ENCODE peak calls at places on chromosome 12, in six cellular contexts. T, P, V, G, Z and M are unnamed samples.

GRCh38 chr12:32052300-32052691 is 54.4 kb upstream of the BICD1 start:
- DNase-seq in Z (no peak), T (no peak), V (no peak), P (no peak), G (no peak), M (no peak)

GRCh38 chr12:76018111-76018510 is 13.5 kb downstream of the PHLDA1 start:
- DNase-seq in V (no peak), Z (peak; percentile 88), G (no peak), T (no peak), P (no peak), M (no peak)

GRCh38 chr12:57089259-57090245 is 638 bp downstream of the NAB2 start:
- DNase-seq in Z (peak; percentile 63), V (peak; percentile 73), P (peak; percentile 87), G (peak; percentile 70), T (peak; percentile 87), M (peak; percentile 93)

GRCh38 chr12:106135781-106136180 is 3.0 kb downstream of the NUAK1 start:
- DNase-seq in G (no peak), T (no peak), P (no peak), Z (peak; percentile 76), V (no peak), M (no peak)

GRCh38 chr12:46858368-46858767 is 32.6 kb upstream of the SLC38A4 start:
- DNase-seq in G (no peak), P (no peak), Z (no peak), T (no peak), V (no peak), M (no peak)

GRCh38 chr12:78490841-78491240 is 373.7 kb upstream of the SYT1 start:
- DNase-seq in V (no peak), P (no peak), G (no peak), T (no peak), Z (peak; percentile 12), M (no peak)

GRCh38 chr12:29614926-29615325 is 117.4 kb upstream of the OVCH1 start:
- DNase-seq in P (no peak), G (no peak), T (no peak), V (no peak), Z (no peak), M (no peak)

GRCh38 chr12:129028824-129029223 is 175.5 kb downstream of the GLT1D1 start:
- DNase-seq in P (no peak), V (no peak), Z (no peak), T (no peak), G (no peak), M (no peak)

GRCh38 chr12:43675048-43675904 is 83.3 kb downstream of the PUS7L start:
- DNase-seq in G (peak; percentile 30), T (no peak), V (no peak), Z (no peak), P (no peak), M (no peak)

GRCh38 chr12:104280111-104280510 is 23.4 kb upstream of the EID3 start:
- DNase-seq in T (no peak), P (no peak), Z (no peak), G (no peak), V (no peak), M (no peak)

GRCh38 chr12:51082561-51083139 is 746 bp downstream of the CSRNP2 start:
- DNase-seq in T (no peak), V (peak; percentile 29), Z (peak; percentile 47), P (peak; percentile 74), G (no peak), M (no peak)

GRCh38 chr12:124888203-124888602 is 24.5 kb upstream of the SCARB1 start:
- DNase-seq in Z (no peak), G (no peak), V (no peak), T (no peak), P (no peak), M (no peak)

GRCh38 chr12:8697120-8697475 is 693 bp upstream of the RIMKLB start:
- DNase-seq in T (no peak), V (no peak), G (no peak), P (no peak), Z (peak; percentile 62), M (no peak)

GRCh38 chr12:67052981-67053380 is 216.2 kb upstream of the CAND1 start:
- DNase-seq in G (no peak), P (no peak), T (no peak), V (no peak), Z (no peak), M (no peak)

GRCh38 chr12:51118706-51119105 is 35.3 kb upstream of the CSRNP2 start:
- DNase-seq in V (no peak), P (no peak), G (no peak), T (no peak), Z (peak; percentile 13), M (no peak)

DNA sequence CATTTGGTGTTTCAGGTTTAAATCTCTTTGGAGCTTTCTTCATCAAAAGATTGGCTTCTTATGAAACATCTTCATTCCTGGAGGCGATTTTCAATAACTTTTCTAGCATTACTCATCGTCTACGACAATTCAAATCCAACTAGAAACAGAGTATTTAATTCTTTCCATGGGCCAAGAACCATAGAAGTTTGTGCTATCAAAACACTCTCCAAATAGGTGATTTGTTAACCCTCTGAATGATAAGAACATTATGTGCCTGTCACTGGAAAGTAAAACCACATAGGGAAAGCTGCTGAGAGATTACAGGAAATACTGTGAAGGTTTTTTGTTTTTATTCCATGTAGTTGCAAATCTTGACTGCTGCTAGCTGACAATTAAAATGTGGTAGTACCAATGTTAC is 6.9 kb upstream of the DCN start:
- DNase-seq in T (no peak), P (no peak), Z (peak; percentile 82), V (no peak), G (no peak), M (no peak)
- H3K4me3 ChIP-seq in T (no peak overlapping the region), P (no peak overlapping the region), Z (no peak overlapping the region), V (no peak overlapping the region), G (no peak overlapping the region), M (no peak overlapping the region)

GRCh38 chr12:21672151-21672550 is 14.5 kb upstream of the LDHB start:
- DNase-seq in Z (no peak), P (no peak), G (no peak), T (no peak), V (no peak), M (no peak)

GRCh38 chr12:21665816-21666215 is 8.2 kb upstream of the LDHB start:
- DNase-seq in Z (no peak), V (no peak), T (no peak), G (no peak), P (no peak), M (no peak)

GRCh38 chr12:21662122-21662792 is 4.6 kb upstream of the LDHB start:
- DNase-seq in P (no peak), V (no peak), Z (no peak), G (no peak), T (no peak), M (no peak)

DNA sequence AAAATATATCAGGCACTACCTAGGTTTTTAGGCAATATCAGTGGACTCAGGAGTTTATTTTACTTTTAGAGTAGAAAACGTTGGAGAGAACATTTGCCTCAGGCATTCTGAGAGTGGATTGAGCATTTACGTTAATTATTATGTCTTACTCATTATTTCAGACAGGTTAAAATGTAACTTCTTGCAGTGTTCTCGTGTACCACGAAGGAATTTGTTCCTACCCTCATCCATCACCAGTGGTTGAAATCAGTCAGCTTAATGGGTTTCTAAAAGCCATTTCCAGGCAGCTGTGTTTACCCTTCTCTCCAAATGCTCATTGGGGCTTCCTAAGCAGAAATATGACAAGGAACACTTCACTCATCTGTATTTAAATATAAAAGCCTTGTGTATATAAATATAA is 9.1 kb upstream of the LDHB start:
- DNase-seq in P (no peak), V (no peak), Z (no peak), T (no peak), G (no peak), M (no peak)
- H3K4me3 ChIP-seq in P (no peak overlapping the region), V (no peak overlapping the region), Z (no peak overlapping the region), T (no peak overlapping the region), G (no peak overlapping the region), M (no peak overlapping the region)

GRCh38 chr12:54385251-54385914 is 850 bp upstream of the ZNF385A start:
- DNase-seq in Z (no peak), T (no peak), G (no peak), P (no peak), V (no peak), M (no peak)

GRCh38 chr12:54386781-54387467 is 2.4 kb upstream of the ZNF385A start:
- DNase-seq in G (no peak), T (no peak), Z (no peak), V (no peak), P (no peak), M (no peak)

GRCh38 chr12:54381136-54381535 is 3.4 kb downstream of the ZNF385A start:
- DNase-seq in T (no peak), V (no peak), P (no peak), G (no peak), Z (no peak), M (no peak)

GRCh38 chr12:54383041-54383609 is 1.4 kb downstream of the ZNF385A start:
- DNase-seq in Z (peak; percentile 82), V (no peak), T (no peak), G (no peak), P (no peak), M (no peak)

DNA sequence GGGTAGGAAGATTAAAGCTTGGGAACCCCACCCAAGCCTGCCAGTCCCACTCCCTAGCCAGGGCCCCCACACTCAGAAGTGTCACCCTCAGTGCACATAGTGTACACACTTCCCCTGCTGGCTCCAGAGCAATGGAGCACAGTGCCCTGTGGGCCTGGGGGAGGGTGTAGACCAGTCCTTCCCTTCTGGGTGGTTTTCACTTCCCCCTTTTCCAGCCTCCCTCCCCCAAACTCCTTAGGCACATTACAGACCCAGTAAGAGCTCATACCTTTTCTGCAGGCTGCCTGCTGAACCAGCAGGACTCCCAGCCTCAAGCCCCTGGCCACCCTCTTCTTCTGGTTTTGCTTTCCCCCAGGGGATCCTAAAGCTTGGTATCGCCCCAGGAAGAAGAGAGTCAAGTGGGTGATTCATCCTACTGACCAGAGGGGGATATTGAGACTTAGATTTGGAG is at the start of gene ZNF385A:
- DNase-seq in T (no peak), Z (no peak), V (no peak), P (no peak), G (no peak), M (no peak)
- H3K4me3 ChIP-seq in T (no peak within 1 kb of the TSS), Z (no peak within 1 kb of the TSS), V (no peak within 1 kb of the TSS), P (no peak within 1 kb of the TSS), G (no peak within 1 kb of the TSS), M (no peak within 1 kb of the TSS)

GRCh38 chr12:91179315-91179714 is 3.3 kb downstream of the DCN start:
- DNase-seq in T (no peak), P (no peak), V (no peak), G (no peak), Z (peak; percentile 58), M (no peak)

GRCh38 chr12:91177380-91177779 is 5.2 kb downstream of the DCN start:
- DNase-seq in G (no peak), P (no peak), V (no peak), T (no peak), Z (peak; percentile 31), M (no peak)

GRCh38 chr12:91178139-91178561 is 4.5 kb downstream of the DCN start:
- DNase-seq in P (no peak), G (peak; percentile 16), Z (peak; percentile 73), T (no peak), V (no peak), M (no peak)

GRCh38 chr12:91180162-91180561 is 2.5 kb downstream of the DCN start:
- DNase-seq in P (no peak), G (no peak), V (no peak), T (no peak), Z (no peak), M (no peak)

DNA sequence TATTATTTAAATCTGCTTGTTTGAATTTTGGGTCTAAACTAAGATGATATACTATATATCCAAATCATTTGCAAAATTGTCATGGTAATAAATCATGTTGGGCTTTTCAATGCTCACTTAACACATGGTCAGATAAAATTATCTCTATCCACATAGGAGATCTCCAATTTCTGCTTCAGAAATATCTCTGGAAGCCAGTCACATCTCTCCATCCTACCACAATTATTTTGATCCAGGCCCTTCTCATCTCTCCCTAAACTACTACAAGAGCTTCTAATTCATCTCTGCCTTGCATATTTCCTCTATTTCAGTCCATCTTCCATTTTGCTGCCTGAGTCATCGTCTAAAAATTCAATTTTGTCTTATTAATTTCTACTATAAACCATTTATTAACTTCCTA is 3.8 kb downstream of the DCN start:
- DNase-seq in V (no peak), P (no peak), Z (no peak), T (no peak), G (no peak), M (no peak)
- H3K4me3 ChIP-seq in V (no peak overlapping the region), P (peak overlapping the region; percentile 60), Z (peak overlapping the region; percentile 64), T (no peak overlapping the region), G (no peak overlapping the region), M (peak overlapping the region; percentile 16)